ENCODE peak calls at places on chromosomes 2 and 18, in five cellular contexts. S is tibial artery, L is neural progenitor cell, F is adrenal gland, M is thoracic aorta. B is an unnamed sample. For H3K4me1, the result is how much of the 10 kb centered on the place peaks cover.

GRCh38 chr2:86584164-86584913 is 21.1 kb upstream of the CHMP3 start:
- DNase-seq in S (no peak), L (no peak), F (no peak), M (no peak), B (no peak)

GRCh38 chr2:169046440-169047151 is 15.5 kb upstream of the ABCB11 start:
- DNase-seq in S (no peak), L (no peak), F (no peak), M (no peak), B (no peak)

GRCh38 chr2:96265349-96265839 is 403 bp downstream of the TMEM127 start:
- DNase-seq in S (peak), L (peak), F (peak), M (peak), B (peak)

GRCh38 chr2:96463119-96463518 is 42.0 kb downstream of the NEURL3 start:
- DNase-seq in S (no peak), L (no peak), F (no peak), M (no peak), B (no peak)

GRCh38 chr2:239114119-239114581 is 266.3 kb downstream of the TWIST2 start:
- DNase-seq in S (no peak), L (no peak), F (no peak), M (no peak), B (no peak)

GRCh38 chr2:195445639-195446038 is 211.4 kb upstream of the SLC39A10 start:
- DNase-seq in S (no peak), L (no peak), F (no peak), M (no peak), B (no peak)

GRCh38 chr18:500556-501405 is at the start of gene COLEC12:
- DNase-seq in S (no peak), L (peak), F (no peak), M (no peak), B (no peak)

GRCh38 chr2:84880645-84881521 is at the start of gene TRABD2A:
- DNase-seq in S (no peak), L (peak), F (no peak), M (no peak), B (no peak)

GRCh38 chr2:178756843-178757242 is 50.4 kb downstream of the TTN start:
- DNase-seq in S (no peak), L (no peak), F (no peak), M (no peak), B (no peak)

GRCh38 chr2:190110131-190110530 is 47.6 kb upstream of the MSTN start:
- DNase-seq in S (no peak), L (no peak), F (no peak), M (no peak), B (no peak)

GRCh38 chr2:141393214-141393545 is 737.6 kb downstream of the LRP1B start:
- DNase-seq in S (no peak), L (no peak), F (no peak), M (no peak), B (no peak)

GRCh38 chr2:159290289-159290907 is 3.9 kb upstream of the WDSUB1 start:
- DNase-seq in S (peak), L (no peak), F (peak), M (no peak), B (no peak)

GRCh38 chr2:43314299-43314927 is 88.0 kb upstream of the ZFP36L2 start:
- DNase-seq in S (no peak), L (no peak), F (no peak), M (no peak), B (no peak)

GRCh38 chr2:204722207-204722606 is 176.9 kb downstream of the PARD3B start:
- DNase-seq in S (no peak), L (no peak), F (no peak), M (no peak), B (no peak)

GRCh38 chr2:24512404-24512803 is 21.4 kb downstream of the NCOA1 start:
- DNase-seq in S (no peak), L (no peak), F (no peak), M (no peak), B (no peak)

GRCh38 chr18:67425724-67426123 is 90.8 kb downstream of the DSEL start:
- DNase-seq in S (no peak), L (no peak), F (no peak), M (no peak), B (no peak)

GRCh38 chr2:190640124-190640523 is 8.8 kb upstream of the NAB1 start:
- DNase-seq in S (no peak), L (no peak), F (no peak), M (no peak), B (no peak)

GRCh38 chr18:59219672-59220163 is at the start of gene GRP:
- DNase-seq in S (no peak), L (peak), F (no peak), M (no peak), B (no peak)

GRCh38 chr2:238255146-238255545 is 15.3 kb upstream of the HES6 start:
- DNase-seq in S (no peak), L (no peak), F (no peak), M (no peak), B (no peak)

DNA sequence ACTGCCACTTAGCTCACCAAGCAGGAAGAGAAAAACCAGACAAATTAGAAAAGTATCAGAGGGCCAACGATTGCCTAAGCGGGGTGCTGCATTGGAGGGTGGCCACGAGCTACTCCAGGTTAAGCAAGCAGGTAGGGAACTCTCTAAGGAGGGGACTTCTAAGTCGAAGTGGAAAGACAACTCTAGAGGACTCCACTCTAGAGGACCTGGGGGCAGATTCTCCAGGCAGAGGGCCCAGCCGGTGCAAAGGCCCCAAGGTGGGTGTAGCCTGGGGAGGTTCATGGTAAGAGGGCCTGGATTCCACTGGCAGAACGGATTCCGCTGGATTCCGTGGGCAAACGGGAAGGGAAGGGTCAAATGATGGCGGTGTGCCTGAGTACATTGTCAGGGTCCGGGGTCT is 12.7 kb downstream of the FBLN7 start:
- DNase-seq in S (no peak), L (no peak), F (peak), M (no peak), B (no peak)
- TF ChIP-seq CTCF in S (no peak), L (no peak), F (no peak), M (no peak), B (no peak)

GRCh38 chr2:17892726-17893534 is 14.5 kb downstream of the KCNS3 start:
- DNase-seq in S (no peak), L (peak), F (no peak), M (no peak), B (no peak)
- H3K4me1 ChIP-seq in S (under half), L (under half), F (under half), M (under half), B (under half)

DNA sequence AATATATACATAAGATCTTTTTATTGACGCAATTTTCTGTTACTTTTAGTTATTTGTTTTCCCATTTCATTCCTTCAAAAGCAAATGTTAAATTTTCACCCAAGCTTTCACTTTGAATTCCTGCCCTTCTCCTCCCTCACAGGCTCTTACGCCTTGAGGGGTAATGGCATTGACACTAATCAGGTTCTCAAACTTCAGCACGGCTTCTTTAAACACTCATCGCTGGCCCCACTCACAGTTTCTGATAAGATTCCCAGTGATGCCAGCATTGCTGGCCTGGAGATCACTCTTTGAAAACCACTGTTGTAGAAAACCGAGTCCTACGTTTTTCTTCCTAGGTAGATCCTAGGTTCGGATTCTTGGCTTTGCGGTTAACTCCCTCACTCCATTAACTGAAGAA is 105.6 kb upstream of the EPB41L3 start:
- DNase-seq in S (no peak), L (no peak), F (no peak), M (no peak), B (no peak)
- TF ChIP-seq CTCF in S (no peak), L (no peak), F (no peak), M (no peak), B (no peak)

DNA sequence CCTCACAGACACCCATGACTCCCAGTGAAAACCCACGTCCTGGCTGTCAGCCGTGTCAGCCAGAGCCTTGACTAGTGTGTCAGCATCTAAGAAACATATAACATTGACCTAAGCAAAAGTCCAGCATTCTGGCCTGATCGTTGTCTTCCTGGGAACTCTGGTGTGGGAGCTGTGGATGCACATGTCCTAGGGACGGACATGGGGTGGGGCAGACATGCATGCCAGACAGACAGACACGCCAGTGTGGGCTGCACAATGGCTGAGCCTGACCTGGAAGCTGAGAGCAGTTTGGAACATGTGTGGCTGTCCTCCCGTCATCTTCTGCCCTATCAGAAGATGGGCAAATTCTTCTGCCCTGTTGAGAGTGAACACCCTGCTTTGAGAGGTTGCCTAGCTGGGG is 245.5 kb downstream of the FAM210A start:
- DNase-seq in S (no peak), L (no peak), F (no peak), M (no peak), B (no peak)
- H3K4me1 ChIP-seq in S (under half), L (under half), F (under half), M (under half), B (under half)

GRCh38 chr2:104408266-104408665 is 445.6 kb upstream of the POU3F3 start:
- DNase-seq in S (no peak), L (peak), F (no peak), M (no peak), B (no peak)

GRCh38 chr2:104413890-104414289 is 440.0 kb upstream of the POU3F3 start:
- DNase-seq in S (no peak), L (no peak), F (no peak), M (no peak), B (no peak)

GRCh38 chr2:104415284-104415683 is 438.6 kb upstream of the POU3F3 start:
- DNase-seq in S (no peak), L (no peak), F (no peak), M (no peak), B (no peak)

GRCh38 chr2:104412384-104412783 is 441.5 kb upstream of the POU3F3 start:
- DNase-seq in S (no peak), L (peak), F (peak), M (no peak), B (no peak)
- TF ChIP-seq CTCF in S (no peak), L (peak), F (peak), M (no peak), B (no peak)

GRCh38 chr2:241553981-241554380 is 4.6 kb upstream of the BOK start:
- DNase-seq in S (no peak), L (no peak), F (no peak), M (no peak), B (no peak)

GRCh38 chr2:241553512-241553830 is 5.1 kb upstream of the BOK start:
- DNase-seq in S (no peak), L (no peak), F (no peak), M (no peak), B (no peak)

GRCh38 chr2:241556734-241557133 is 1.8 kb upstream of the BOK start:
- DNase-seq in S (no peak), L (no peak), F (no peak), M (no peak), B (no peak)

GRCh38 chr2:241554610-241555322 is 3.8 kb upstream of the BOK start:
- DNase-seq in S (no peak), L (no peak), F (no peak), M (no peak), B (no peak)

DNA sequence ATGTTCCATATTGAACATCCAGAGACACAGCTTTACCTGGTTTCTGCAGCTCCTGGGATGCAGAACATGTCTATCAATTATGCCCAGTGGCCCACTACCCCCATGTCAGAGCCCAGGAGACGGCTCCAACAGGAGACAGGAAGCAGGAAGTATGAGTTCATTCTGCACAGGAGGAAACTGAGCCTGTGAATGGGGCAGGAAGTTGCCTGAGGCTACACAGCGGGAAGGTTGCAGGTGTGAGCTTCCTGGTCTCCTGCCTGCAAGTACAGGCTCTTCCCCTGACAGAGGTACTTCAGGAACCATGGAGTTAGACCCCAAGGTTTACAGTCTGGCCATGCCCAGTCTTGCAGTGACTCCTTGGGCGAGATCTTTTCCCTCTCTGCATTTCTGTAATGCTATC is 2.8 kb upstream of the BOK start:
- DNase-seq in S (no peak), L (no peak), F (no peak), M (no peak), B (no peak)
- H3K4me1 ChIP-seq in S (under half), L (under half), F (under half), M (under half), B (under half)

GRCh38 chr2:29755233-29755632 is 166.2 kb downstream of the ALK start:
- DNase-seq in S (no peak), L (no peak), F (no peak), M (no peak), B (no peak)

GRCh38 chr2:29760008-29760407 is 161.4 kb downstream of the ALK start:
- DNase-seq in S (no peak), L (no peak), F (no peak), M (no peak), B (no peak)

GRCh38 chr2:29755829-29756228 is 165.6 kb downstream of the ALK start:
- DNase-seq in S (no peak), L (no peak), F (no peak), M (no peak), B (no peak)

GRCh38 chr2:29753676-29754444 is 167.5 kb downstream of the ALK start:
- DNase-seq in S (no peak), L (no peak), F (no peak), M (no peak), B (no peak)

DNA sequence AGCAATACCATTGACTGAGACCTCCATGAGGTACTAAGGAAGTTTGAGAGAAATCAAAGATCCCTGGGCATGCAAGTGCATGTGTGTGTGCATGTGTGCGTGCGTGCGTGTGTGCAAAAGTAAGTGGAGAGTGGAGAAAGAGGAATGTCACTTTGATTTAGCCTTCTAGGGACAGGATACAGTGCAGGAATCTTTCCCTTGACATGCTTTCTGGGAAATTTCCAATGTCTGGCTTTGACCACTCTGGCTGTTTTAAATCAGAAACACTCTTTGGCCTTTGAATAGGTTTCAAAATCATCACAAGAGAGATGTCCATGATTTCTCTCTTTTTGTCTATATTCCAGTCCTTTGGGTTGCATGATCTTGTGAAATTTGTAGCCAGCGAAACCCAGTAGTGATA is 162.0 kb downstream of the ALK start:
- DNase-seq in S (no peak), L (no peak), F (no peak), M (no peak), B (no peak)
- TF ChIP-seq CTCF in S (no peak), L (no peak), F (no peak), M (no peak), B (no peak)

DNA sequence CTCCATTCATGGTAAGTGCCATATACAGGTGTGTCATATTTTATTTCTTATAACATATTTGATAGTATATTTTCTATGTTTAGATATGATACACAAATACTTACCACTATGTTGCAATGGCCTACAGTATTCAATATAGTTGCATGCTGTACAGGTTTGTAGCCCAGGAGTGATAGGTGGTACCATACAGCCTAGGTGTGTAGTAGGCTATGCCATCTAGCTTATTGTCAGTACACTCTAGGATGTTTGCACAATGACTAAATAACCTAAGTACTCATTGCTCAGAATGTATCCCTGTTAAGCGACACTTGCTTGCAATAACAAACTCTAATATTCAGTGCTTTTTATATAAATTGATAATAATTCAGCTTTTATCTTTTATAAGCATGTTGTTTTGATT is 563.1 kb upstream of the LINC00305 start:
- DNase-seq in S (no peak), L (no peak), F (no peak), M (no peak), B (no peak)
- H3K4me1 ChIP-seq in S (under half), L (under half), F (under half), M (under half), B (under half)